ENCODE peak calls at places on chromosomes 3 and 15, in seven cellular contexts. J is NCI-H1417, C is HTR-8/SVneo, Y is esophagus muscularis mucosa, Z is NCI-H82, D is activated T-cell treated with anti-CD3 and anti-CD28 coated beads for 1 hour, S is astrocyte of the cerebellum. L is an unnamed sample.

GRCh38 chr3:128328546-128329458 is 137.9 kb downstream of the DNAJB8 start:
- DNase-seq in D (no peak), J (no peak), Z (no peak), C (no peak), S (no peak), Y (no peak), L (no peak)

GRCh38 chr15:87687176-87687890 is 569.2 kb downstream of the NTRK3 start:
- DNase-seq in J (peak), S (no peak), Z (no peak), D (no peak), C (no peak), Y (no peak), L (no peak)

GRCh38 chr15:63238796-63239195 is 38.6 kb upstream of the APH1B start:
- DNase-seq in D (no peak), Z (peak), C (peak), J (no peak), S (peak), Y (no peak), L (no peak)

GRCh38 chr15:46786886-46787285 is 930.4 kb upstream of the SEMA6D start:
- DNase-seq in D (no peak), J (peak), Z (peak), S (no peak), Y (no peak), C (no peak), L (no peak)

GRCh38 chr3:139538733-139539132 is 809 bp downstream of the RBP1 start:
- DNase-seq in Z (no peak), D (no peak), Y (no peak), C (no peak), J (peak), S (no peak), L (no peak)

GRCh38 chr15:85777291-85778106 is 17.2 kb downstream of the KLHL25 start:
- DNase-seq in C (no peak), J (no peak), Y (no peak), Z (no peak), D (no peak), S (no peak), L (no peak)

GRCh38 chr3:107367353-107367752 is 9.9 kb upstream of the CCDC54 start:
- DNase-seq in Z (no peak), C (peak), S (peak), Y (no peak), J (no peak), D (no peak), L (no peak)

GRCh38 chr15:31297880-31298456 is 28.7 kb upstream of the KLF13 start:
- DNase-seq in D (no peak), J (peak), Z (no peak), S (no peak), Y (peak), C (no peak), L (no peak)

GRCh38 chr3:83354205-83354604 is 1592.8 kb upstream of the GBE1 start:
- DNase-seq in Z (no peak), D (no peak), Y (no peak), S (no peak), J (no peak), C (no peak), L (no peak)

GRCh38 chr3:141106842-141107241 is 55.7 kb downstream of the SPSB4 start:
- DNase-seq in Y (no peak), Z (no peak), D (no peak), J (no peak), C (no peak), S (no peak), L (no peak)

GRCh38 chr15:101126618-101127502 is 125.0 kb downstream of the CHSY1 start:
- DNase-seq in Y (no peak), C (no peak), S (peak), J (peak), D (no peak), Z (peak), L (no peak)

GRCh38 chr15:90816401-90817116 is 51.8 kb upstream of the FURIN start:
- DNase-seq in Z (no peak), J (no peak), S (no peak), D (no peak), C (no peak), Y (no peak), L (no peak)

GRCh38 chr15:52054381-52054780 is 35.4 kb downstream of the MAPK6 start:
- DNase-seq in C (no peak), Y (no peak), Z (no peak), S (no peak), D (no peak), J (no peak), L (no peak)

GRCh38 chr15:52378746-52379394 is 83.3 kb upstream of the MYO5C start:
- DNase-seq in D (no peak), Z (no peak), Y (no peak), S (no peak), C (no peak), J (no peak), L (no peak)

GRCh38 chr3:8653800-8654408 is 9.3 kb upstream of the SSUH2 start:
- DNase-seq in D (no peak), J (no peak), C (no peak), Z (no peak), S (no peak), Y (no peak), L (no peak)

GRCh38 chr15:62068071-62068786 is 1.5 kb downstream of the C2CD4A start:
- DNase-seq in Y (no peak), Z (peak), S (no peak), J (peak), C (no peak), D (no peak), L (peak)

GRCh38 chr3:171614318-171614967 is 154.2 kb upstream of the TNIK start:
- DNase-seq in D (no peak), S (no peak), Z (peak), J (no peak), C (peak), Y (no peak), L (no peak)